ENCODE peak calls at places on chromosome 3, in seven cellular contexts. One of them, this sample, is unnamed.

GRCh38 chr3:107637416-107638182 is 114.8 kb downstream of the BBX start:
- DNase-seq in occipital lobe: no peak
- DNase-seq in T-helper 2 cell: no peak
- DNase-seq in EL: no peak
- DNase-seq in neural crest cell: no peak
- DNase-seq in upper lobe of right lung: no peak
- DNase-seq in adrenal gland: no peak
- DNase-seq in this sample: no peak

GRCh38 chr3:28726840-28727239 is 378.2 kb upstream of the AZI2 start:
- DNase-seq in occipital lobe: no peak
- DNase-seq in upper lobe of right lung: peak; percentile 61
- DNase-seq in EL: peak; percentile 37
- DNase-seq in T-helper 2 cell: peak; percentile 22
- DNase-seq in neural crest cell: peak; percentile 24
- DNase-seq in adrenal gland: peak; percentile 17
- DNase-seq in this sample: no peak

GRCh38 chr3:195013411-195013810 is 257.5 kb downstream of the XXYLT1 start:
- DNase-seq in neural crest cell: no peak
- DNase-seq in EL: no peak
- DNase-seq in adrenal gland: no peak
- DNase-seq in occipital lobe: no peak
- DNase-seq in T-helper 2 cell: no peak
- DNase-seq in upper lobe of right lung: peak; percentile 17
- DNase-seq in this sample: no peak

GRCh38 chr3:54020436-54020835 is 101.9 kb upstream of the CACNA2D3 start:
- DNase-seq in EL: no peak
- DNase-seq in occipital lobe: no peak
- DNase-seq in upper lobe of right lung: no peak
- DNase-seq in adrenal gland: no peak
- DNase-seq in T-helper 2 cell: no peak
- DNase-seq in neural crest cell: no peak
- DNase-seq in this sample: no peak

GRCh38 chr3:24388159-24388558 is 106.5 kb downstream of the THRB start:
- DNase-seq in T-helper 2 cell: no peak
- DNase-seq in neural crest cell: no peak
- DNase-seq in EL: no peak
- DNase-seq in upper lobe of right lung: no peak
- DNase-seq in occipital lobe: no peak
- DNase-seq in adrenal gland: no peak
- DNase-seq in this sample: no peak

GRCh38 chr3:130345487-130346079 is at the start of gene COL6A5:
- DNase-seq in upper lobe of right lung: peak; percentile 59
- DNase-seq in occipital lobe: no peak
- DNase-seq in adrenal gland: no peak
- DNase-seq in EL: no peak
- DNase-seq in neural crest cell: peak; percentile 5
- DNase-seq in T-helper 2 cell: peak; percentile 2
- DNase-seq in this sample: no peak

GRCh38 chr3:45100998-45101407 is 45.2 kb downstream of the CDCP1 start:
- DNase-seq in adrenal gland: no peak
- DNase-seq in EL: peak; percentile 24
- DNase-seq in occipital lobe: no peak
- DNase-seq in upper lobe of right lung: no peak
- DNase-seq in neural crest cell: no peak
- DNase-seq in T-helper 2 cell: peak; percentile 65
- DNase-seq in this sample: no peak

GRCh38 chr3:127013196-127013595 is 30.3 kb downstream of the PLXNA1 start:
- DNase-seq in T-helper 2 cell: no peak
- DNase-seq in occipital lobe: no peak
- DNase-seq in EL: no peak
- DNase-seq in neural crest cell: no peak
- DNase-seq in upper lobe of right lung: no peak
- DNase-seq in adrenal gland: no peak
- DNase-seq in this sample: no peak

GRCh38 chr3:185270262-185270955 is 16.6 kb upstream of the EHHADH start:
- DNase-seq in occipital lobe: no peak
- DNase-seq in T-helper 2 cell: peak; percentile 8
- DNase-seq in adrenal gland: no peak
- DNase-seq in neural crest cell: peak; percentile 28
- DNase-seq in EL: peak; percentile 42
- DNase-seq in upper lobe of right lung: no peak
- DNase-seq in this sample: no peak

GRCh38 chr3:151318313-151318712 is 1.7 kb upstream of the GPR87 start:
- DNase-seq in adrenal gland: no peak
- DNase-seq in T-helper 2 cell: no peak
- DNase-seq in EL: peak; percentile 72
- DNase-seq in neural crest cell: no peak
- DNase-seq in upper lobe of right lung: no peak
- DNase-seq in occipital lobe: no peak
- DNase-seq in this sample: no peak

GRCh38 chr3:42739401-42740158 is 33.5 kb downstream of the CCDC13 start:
- DNase-seq in upper lobe of right lung: no peak
- DNase-seq in EL: no peak
- DNase-seq in adrenal gland: no peak
- DNase-seq in T-helper 2 cell: no peak
- DNase-seq in neural crest cell: no peak
- DNase-seq in occipital lobe: peak; percentile 70
- DNase-seq in this sample: no peak

GRCh38 chr3:119637679-119638525 is 22.5 kb downstream of the POPDC2 start:
- DNase-seq in EL: peak; percentile 89
- DNase-seq in neural crest cell: no peak
- DNase-seq in adrenal gland: no peak
- DNase-seq in occipital lobe: no peak
- DNase-seq in upper lobe of right lung: no peak
- DNase-seq in T-helper 2 cell: peak; percentile 75
- DNase-seq in this sample: peak; percentile 44

GRCh38 chr3:23547905-23548304 is 257.9 kb upstream of the UBE2E1 start:
- DNase-seq in adrenal gland: no peak
- DNase-seq in neural crest cell: no peak
- DNase-seq in EL: no peak
- DNase-seq in upper lobe of right lung: no peak
- DNase-seq in occipital lobe: no peak
- DNase-seq in T-helper 2 cell: no peak
- DNase-seq in this sample: no peak

GRCh38 chr3:69433016-69433937 is 47.4 kb upstream of the FRMD4B start:
- DNase-seq in T-helper 2 cell: peak; percentile 82
- DNase-seq in upper lobe of right lung: no peak
- DNase-seq in EL: no peak
- DNase-seq in adrenal gland: no peak
- DNase-seq in occipital lobe: no peak
- DNase-seq in neural crest cell: no peak
- DNase-seq in this sample: no peak